ENCODE peak calls at places on chromosomes 3 and 15, in six cellular contexts. One of them, this sample, is unnamed.

GRCh38 chr3:102229062-102229655 is 205.7 kb upstream of the ZPLD1 start:
- DNase-seq in stimulated activated CD4-positive, alpha-beta T cell treated with anti-CD3 and anti-CD28 coated beads, Interleukin-4, amount 100 ng/mL, for 1 hour: peak
- DNase-seq in iris pigment epithelial cell: peak
- DNase-seq in activated CD4-positive, alpha-beta T cell treated with anti-CD3 and anti-CD28 coated beads, Interleukin-2, amount 50 U/mL, for 24 hours: peak
- DNase-seq in activated T-helper 1 cell treated with Interleukin-2 at 50 U/mL for 16 hours: peak
- DNase-seq in spleen: no peak
- DNase-seq in this sample: peak

GRCh38 chr3:170476291-170476690 is 57.6 kb downstream of the CLDN11 start:
- DNase-seq in activated CD4-positive, alpha-beta T cell treated with anti-CD3 and anti-CD28 coated beads, Interleukin-2, amount 50 U/mL, for 24 hours: no peak
- DNase-seq in stimulated activated CD4-positive, alpha-beta T cell treated with anti-CD3 and anti-CD28 coated beads, Interleukin-4, amount 100 ng/mL, for 1 hour: no peak
- DNase-seq in iris pigment epithelial cell: no peak
- DNase-seq in activated T-helper 1 cell treated with Interleukin-2 at 50 U/mL for 16 hours: no peak
- DNase-seq in spleen: no peak
- DNase-seq in this sample: no peak

GRCh38 chr3:11168881-11169805 is 14.8 kb downstream of the HRH1 start:
- DNase-seq in activated CD4-positive, alpha-beta T cell treated with anti-CD3 and anti-CD28 coated beads, Interleukin-2, amount 50 U/mL, for 24 hours: no peak
- DNase-seq in spleen: peak
- DNase-seq in stimulated activated CD4-positive, alpha-beta T cell treated with anti-CD3 and anti-CD28 coated beads, Interleukin-4, amount 100 ng/mL, for 1 hour: no peak
- DNase-seq in activated T-helper 1 cell treated with Interleukin-2 at 50 U/mL for 16 hours: no peak
- DNase-seq in iris pigment epithelial cell: peak
- DNase-seq in this sample: peak

GRCh38 chr15:63345391-63345752 is 36.3 kb downstream of the CA12 start:
- DNase-seq in stimulated activated CD4-positive, alpha-beta T cell treated with anti-CD3 and anti-CD28 coated beads, Interleukin-4, amount 100 ng/mL, for 1 hour: no peak
- DNase-seq in activated CD4-positive, alpha-beta T cell treated with anti-CD3 and anti-CD28 coated beads, Interleukin-2, amount 50 U/mL, for 24 hours: no peak
- DNase-seq in iris pigment epithelial cell: no peak
- DNase-seq in activated T-helper 1 cell treated with Interleukin-2 at 50 U/mL for 16 hours: no peak
- DNase-seq in spleen: no peak
- DNase-seq in this sample: no peak

GRCh38 chr3:64083588-64083974 is 60.3 kb upstream of the PSMD6 start:
- DNase-seq in activated CD4-positive, alpha-beta T cell treated with anti-CD3 and anti-CD28 coated beads, Interleukin-2, amount 50 U/mL, for 24 hours: no peak
- DNase-seq in iris pigment epithelial cell: no peak
- DNase-seq in spleen: no peak
- DNase-seq in stimulated activated CD4-positive, alpha-beta T cell treated with anti-CD3 and anti-CD28 coated beads, Interleukin-4, amount 100 ng/mL, for 1 hour: no peak
- DNase-seq in activated T-helper 1 cell treated with Interleukin-2 at 50 U/mL for 16 hours: no peak
- DNase-seq in this sample: no peak

GRCh38 chr3:138629526-138629925 is 21.0 kb downstream of the FAIM start:
- DNase-seq in activated CD4-positive, alpha-beta T cell treated with anti-CD3 and anti-CD28 coated beads, Interleukin-2, amount 50 U/mL, for 24 hours: no peak
- DNase-seq in iris pigment epithelial cell: no peak
- DNase-seq in stimulated activated CD4-positive, alpha-beta T cell treated with anti-CD3 and anti-CD28 coated beads, Interleukin-4, amount 100 ng/mL, for 1 hour: no peak
- DNase-seq in spleen: no peak
- DNase-seq in activated T-helper 1 cell treated with Interleukin-2 at 50 U/mL for 16 hours: no peak
- DNase-seq in this sample: no peak

GRCh38 chr15:36940207-36940606 is 160.1 kb downstream of the MEIS2 start:
- DNase-seq in iris pigment epithelial cell: no peak
- DNase-seq in activated T-helper 1 cell treated with Interleukin-2 at 50 U/mL for 16 hours: no peak
- DNase-seq in stimulated activated CD4-positive, alpha-beta T cell treated with anti-CD3 and anti-CD28 coated beads, Interleukin-4, amount 100 ng/mL, for 1 hour: no peak
- DNase-seq in spleen: no peak
- DNase-seq in activated CD4-positive, alpha-beta T cell treated with anti-CD3 and anti-CD28 coated beads, Interleukin-2, amount 50 U/mL, for 24 hours: no peak
- DNase-seq in this sample: no peak

GRCh38 chr3:60636846-60637245 is 614.4 kb downstream of the FHIT start:
- DNase-seq in stimulated activated CD4-positive, alpha-beta T cell treated with anti-CD3 and anti-CD28 coated beads, Interleukin-4, amount 100 ng/mL, for 1 hour: no peak
- DNase-seq in spleen: no peak
- DNase-seq in activated CD4-positive, alpha-beta T cell treated with anti-CD3 and anti-CD28 coated beads, Interleukin-2, amount 50 U/mL, for 24 hours: no peak
- DNase-seq in iris pigment epithelial cell: peak
- DNase-seq in activated T-helper 1 cell treated with Interleukin-2 at 50 U/mL for 16 hours: no peak
- DNase-seq in this sample: no peak

GRCh38 chr3:47571391-47572165 is 7.1 kb downstream of the CSPG5 start:
- DNase-seq in stimulated activated CD4-positive, alpha-beta T cell treated with anti-CD3 and anti-CD28 coated beads, Interleukin-4, amount 100 ng/mL, for 1 hour: no peak
- DNase-seq in iris pigment epithelial cell: no peak
- DNase-seq in spleen: no peak
- DNase-seq in activated CD4-positive, alpha-beta T cell treated with anti-CD3 and anti-CD28 coated beads, Interleukin-2, amount 50 U/mL, for 24 hours: no peak
- DNase-seq in activated T-helper 1 cell treated with Interleukin-2 at 50 U/mL for 16 hours: no peak
- DNase-seq in this sample: no peak

GRCh38 chr3:12339701-12340480 is 51.0 kb downstream of the PPARG start:
- DNase-seq in stimulated activated CD4-positive, alpha-beta T cell treated with anti-CD3 and anti-CD28 coated beads, Interleukin-4, amount 100 ng/mL, for 1 hour: no peak
- DNase-seq in activated CD4-positive, alpha-beta T cell treated with anti-CD3 and anti-CD28 coated beads, Interleukin-2, amount 50 U/mL, for 24 hours: no peak
- DNase-seq in iris pigment epithelial cell: no peak
- DNase-seq in activated T-helper 1 cell treated with Interleukin-2 at 50 U/mL for 16 hours: no peak
- DNase-seq in spleen: no peak
- DNase-seq in this sample: no peak

GRCh38 chr3:49806838-49807237 is 3.8 kb downstream of the INKA1 start:
- DNase-seq in iris pigment epithelial cell: no peak
- DNase-seq in spleen: no peak
- DNase-seq in stimulated activated CD4-positive, alpha-beta T cell treated with anti-CD3 and anti-CD28 coated beads, Interleukin-4, amount 100 ng/mL, for 1 hour: no peak
- DNase-seq in activated T-helper 1 cell treated with Interleukin-2 at 50 U/mL for 16 hours: no peak
- DNase-seq in activated CD4-positive, alpha-beta T cell treated with anti-CD3 and anti-CD28 coated beads, Interleukin-2, amount 50 U/mL, for 24 hours: no peak
- DNase-seq in this sample: no peak

GRCh38 chr3:189626286-189626685 is 4.9 kb upstream of the TP63 start:
- DNase-seq in iris pigment epithelial cell: no peak
- DNase-seq in activated CD4-positive, alpha-beta T cell treated with anti-CD3 and anti-CD28 coated beads, Interleukin-2, amount 50 U/mL, for 24 hours: no peak
- DNase-seq in activated T-helper 1 cell treated with Interleukin-2 at 50 U/mL for 16 hours: no peak
- DNase-seq in spleen: no peak
- DNase-seq in stimulated activated CD4-positive, alpha-beta T cell treated with anti-CD3 and anti-CD28 coated beads, Interleukin-4, amount 100 ng/mL, for 1 hour: no peak
- DNase-seq in this sample: no peak

GRCh38 chr3:177705976-177706866 is 508.9 kb upstream of the TBL1XR1 start:
- DNase-seq in iris pigment epithelial cell: no peak
- DNase-seq in activated T-helper 1 cell treated with Interleukin-2 at 50 U/mL for 16 hours: no peak
- DNase-seq in stimulated activated CD4-positive, alpha-beta T cell treated with anti-CD3 and anti-CD28 coated beads, Interleukin-4, amount 100 ng/mL, for 1 hour: no peak
- DNase-seq in spleen: no peak
- DNase-seq in activated CD4-positive, alpha-beta T cell treated with anti-CD3 and anti-CD28 coated beads, Interleukin-2, amount 50 U/mL, for 24 hours: no peak
- DNase-seq in this sample: no peak

GRCh38 chr3:126985143-126985985 is 2.4 kb downstream of the PLXNA1 start:
- DNase-seq in activated T-helper 1 cell treated with Interleukin-2 at 50 U/mL for 16 hours: no peak
- DNase-seq in stimulated activated CD4-positive, alpha-beta T cell treated with anti-CD3 and anti-CD28 coated beads, Interleukin-4, amount 100 ng/mL, for 1 hour: no peak
- DNase-seq in activated CD4-positive, alpha-beta T cell treated with anti-CD3 and anti-CD28 coated beads, Interleukin-2, amount 50 U/mL, for 24 hours: no peak
- DNase-seq in spleen: no peak
- DNase-seq in iris pigment epithelial cell: no peak
- DNase-seq in this sample: no peak

GRCh38 chr15:70559223-70559823 is 204.0 kb downstream of the UACA start:
- DNase-seq in spleen: peak
- DNase-seq in activated CD4-positive, alpha-beta T cell treated with anti-CD3 and anti-CD28 coated beads, Interleukin-2, amount 50 U/mL, for 24 hours: peak
- DNase-seq in activated T-helper 1 cell treated with Interleukin-2 at 50 U/mL for 16 hours: peak
- DNase-seq in iris pigment epithelial cell: peak
- DNase-seq in stimulated activated CD4-positive, alpha-beta T cell treated with anti-CD3 and anti-CD28 coated beads, Interleukin-4, amount 100 ng/mL, for 1 hour: peak
- DNase-seq in this sample: no peak

GRCh38 chr3:74883690-74884089 is 269.2 kb upstream of the CNTN3 start:
- DNase-seq in spleen: no peak
- DNase-seq in activated T-helper 1 cell treated with Interleukin-2 at 50 U/mL for 16 hours: no peak
- DNase-seq in activated CD4-positive, alpha-beta T cell treated with anti-CD3 and anti-CD28 coated beads, Interleukin-2, amount 50 U/mL, for 24 hours: no peak
- DNase-seq in stimulated activated CD4-positive, alpha-beta T cell treated with anti-CD3 and anti-CD28 coated beads, Interleukin-4, amount 100 ng/mL, for 1 hour: no peak
- DNase-seq in iris pigment epithelial cell: peak
- DNase-seq in this sample: no peak

GRCh38 chr15:41836072-41836471 is 2.6 kb upstream of the PLA2G4B start:
- DNase-seq in stimulated activated CD4-positive, alpha-beta T cell treated with anti-CD3 and anti-CD28 coated beads, Interleukin-4, amount 100 ng/mL, for 1 hour: no peak
- DNase-seq in activated T-helper 1 cell treated with Interleukin-2 at 50 U/mL for 16 hours: no peak
- DNase-seq in activated CD4-positive, alpha-beta T cell treated with anti-CD3 and anti-CD28 coated beads, Interleukin-2, amount 50 U/mL, for 24 hours: no peak
- DNase-seq in spleen: no peak
- DNase-seq in iris pigment epithelial cell: no peak
- DNase-seq in this sample: no peak

GRCh38 chr3:177281292-177281942 is 84.1 kb upstream of the TBL1XR1 start:
- DNase-seq in spleen: peak
- DNase-seq in activated CD4-positive, alpha-beta T cell treated with anti-CD3 and anti-CD28 coated beads, Interleukin-2, amount 50 U/mL, for 24 hours: no peak
- DNase-seq in iris pigment epithelial cell: no peak
- DNase-seq in activated T-helper 1 cell treated with Interleukin-2 at 50 U/mL for 16 hours: no peak
- DNase-seq in stimulated activated CD4-positive, alpha-beta T cell treated with anti-CD3 and anti-CD28 coated beads, Interleukin-4, amount 100 ng/mL, for 1 hour: no peak
- DNase-seq in this sample: no peak

GRCh38 chr15:67807836-67808235 is 17.5 kb upstream of the SKOR1 start:
- DNase-seq in stimulated activated CD4-positive, alpha-beta T cell treated with anti-CD3 and anti-CD28 coated beads, Interleukin-4, amount 100 ng/mL, for 1 hour: no peak
- DNase-seq in activated CD4-positive, alpha-beta T cell treated with anti-CD3 and anti-CD28 coated beads, Interleukin-2, amount 50 U/mL, for 24 hours: no peak
- DNase-seq in iris pigment epithelial cell: no peak
- DNase-seq in spleen: peak
- DNase-seq in activated T-helper 1 cell treated with Interleukin-2 at 50 U/mL for 16 hours: no peak
- DNase-seq in this sample: peak

GRCh38 chr3:172153335-172153861 is 114.0 kb downstream of the FNDC3B start:
- DNase-seq in iris pigment epithelial cell: peak
- DNase-seq in spleen: peak
- DNase-seq in stimulated activated CD4-positive, alpha-beta T cell treated with anti-CD3 and anti-CD28 coated beads, Interleukin-4, amount 100 ng/mL, for 1 hour: peak
- DNase-seq in activated T-helper 1 cell treated with Interleukin-2 at 50 U/mL for 16 hours: peak
- DNase-seq in activated CD4-positive, alpha-beta T cell treated with anti-CD3 and anti-CD28 coated beads, Interleukin-2, amount 50 U/mL, for 24 hours: peak
- DNase-seq in this sample: peak

GRCh38 chr15:101086394-101087171 is 165.3 kb downstream of the CHSY1 start:
- DNase-seq in activated T-helper 1 cell treated with Interleukin-2 at 50 U/mL for 16 hours: no peak
- DNase-seq in activated CD4-positive, alpha-beta T cell treated with anti-CD3 and anti-CD28 coated beads, Interleukin-2, amount 50 U/mL, for 24 hours: no peak
- DNase-seq in iris pigment epithelial cell: no peak
- DNase-seq in stimulated activated CD4-positive, alpha-beta T cell treated with anti-CD3 and anti-CD28 coated beads, Interleukin-4, amount 100 ng/mL, for 1 hour: no peak
- DNase-seq in spleen: peak
- DNase-seq in this sample: no peak

GRCh38 chr3:196641278-196642058 is 2.0 kb downstream of the NRROS start:
- DNase-seq in spleen: no peak
- DNase-seq in iris pigment epithelial cell: no peak
- DNase-seq in activated CD4-positive, alpha-beta T cell treated with anti-CD3 and anti-CD28 coated beads, Interleukin-2, amount 50 U/mL, for 24 hours: peak
- DNase-seq in activated T-helper 1 cell treated with Interleukin-2 at 50 U/mL for 16 hours: no peak
- DNase-seq in stimulated activated CD4-positive, alpha-beta T cell treated with anti-CD3 and anti-CD28 coated beads, Interleukin-4, amount 100 ng/mL, for 1 hour: peak
- DNase-seq in this sample: no peak

GRCh38 chr15:55402707-55403106 is 5.5 kb downstream of the CCPG1 start:
- DNase-seq in iris pigment epithelial cell: peak
- DNase-seq in spleen: no peak
- DNase-seq in activated CD4-positive, alpha-beta T cell treated with anti-CD3 and anti-CD28 coated beads, Interleukin-2, amount 50 U/mL, for 24 hours: no peak
- DNase-seq in activated T-helper 1 cell treated with Interleukin-2 at 50 U/mL for 16 hours: no peak
- DNase-seq in stimulated activated CD4-positive, alpha-beta T cell treated with anti-CD3 and anti-CD28 coated beads, Interleukin-4, amount 100 ng/mL, for 1 hour: no peak
- DNase-seq in this sample: no peak

GRCh38 chr3:71104090-71104489 is 479.4 kb downstream of the FOXP1 start:
- DNase-seq in iris pigment epithelial cell: peak
- DNase-seq in activated CD4-positive, alpha-beta T cell treated with anti-CD3 and anti-CD28 coated beads, Interleukin-2, amount 50 U/mL, for 24 hours: no peak
- DNase-seq in activated T-helper 1 cell treated with Interleukin-2 at 50 U/mL for 16 hours: no peak
- DNase-seq in spleen: no peak
- DNase-seq in stimulated activated CD4-positive, alpha-beta T cell treated with anti-CD3 and anti-CD28 coated beads, Interleukin-4, amount 100 ng/mL, for 1 hour: no peak
- DNase-seq in this sample: no peak

GRCh38 chr3:15726881-15727280 is 70.9 kb downstream of the ANKRD28 start:
- DNase-seq in activated CD4-positive, alpha-beta T cell treated with anti-CD3 and anti-CD28 coated beads, Interleukin-2, amount 50 U/mL, for 24 hours: no peak
- DNase-seq in activated T-helper 1 cell treated with Interleukin-2 at 50 U/mL for 16 hours: no peak
- DNase-seq in iris pigment epithelial cell: no peak
- DNase-seq in stimulated activated CD4-positive, alpha-beta T cell treated with anti-CD3 and anti-CD28 coated beads, Interleukin-4, amount 100 ng/mL, for 1 hour: no peak
- DNase-seq in spleen: no peak
- DNase-seq in this sample: no peak

GRCh38 chr3:49465269-49466034 is 4.6 kb upstream of the DAG1 start:
- DNase-seq in stimulated activated CD4-positive, alpha-beta T cell treated with anti-CD3 and anti-CD28 coated beads, Interleukin-4, amount 100 ng/mL, for 1 hour: no peak
- DNase-seq in spleen: no peak
- DNase-seq in iris pigment epithelial cell: peak
- DNase-seq in activated CD4-positive, alpha-beta T cell treated with anti-CD3 and anti-CD28 coated beads, Interleukin-2, amount 50 U/mL, for 24 hours: no peak
- DNase-seq in activated T-helper 1 cell treated with Interleukin-2 at 50 U/mL for 16 hours: no peak
- DNase-seq in this sample: no peak

GRCh38 chr3:42501321-42501680 is 1.1 kb upstream of the VIPR1 start:
- DNase-seq in stimulated activated CD4-positive, alpha-beta T cell treated with anti-CD3 and anti-CD28 coated beads, Interleukin-4, amount 100 ng/mL, for 1 hour: no peak
- DNase-seq in activated CD4-positive, alpha-beta T cell treated with anti-CD3 and anti-CD28 coated beads, Interleukin-2, amount 50 U/mL, for 24 hours: no peak
- DNase-seq in activated T-helper 1 cell treated with Interleukin-2 at 50 U/mL for 16 hours: no peak
- DNase-seq in spleen: no peak
- DNase-seq in iris pigment epithelial cell: no peak
- DNase-seq in this sample: no peak

GRCh38 chr3:9704343-9705322 is 1.0 kb downstream of the CPNE9 start:
- DNase-seq in iris pigment epithelial cell: peak
- DNase-seq in spleen: peak
- DNase-seq in stimulated activated CD4-positive, alpha-beta T cell treated with anti-CD3 and anti-CD28 coated beads, Interleukin-4, amount 100 ng/mL, for 1 hour: peak
- DNase-seq in activated T-helper 1 cell treated with Interleukin-2 at 50 U/mL for 16 hours: no peak
- DNase-seq in activated CD4-positive, alpha-beta T cell treated with anti-CD3 and anti-CD28 coated beads, Interleukin-2, amount 50 U/mL, for 24 hours: no peak
- DNase-seq in this sample: no peak

GRCh38 chr3:149736180-149737100 is 15.8 kb downstream of the COMMD2 start:
- DNase-seq in stimulated activated CD4-positive, alpha-beta T cell treated with anti-CD3 and anti-CD28 coated beads, Interleukin-4, amount 100 ng/mL, for 1 hour: no peak
- DNase-seq in iris pigment epithelial cell: peak
- DNase-seq in activated T-helper 1 cell treated with Interleukin-2 at 50 U/mL for 16 hours: no peak
- DNase-seq in activated CD4-positive, alpha-beta T cell treated with anti-CD3 and anti-CD28 coated beads, Interleukin-2, amount 50 U/mL, for 24 hours: no peak
- DNase-seq in spleen: no peak
- DNase-seq in this sample: no peak

GRCh38 chr3:196138464-196138863 is 56.6 kb upstream of the TFRC start:
- DNase-seq in activated CD4-positive, alpha-beta T cell treated with anti-CD3 and anti-CD28 coated beads, Interleukin-2, amount 50 U/mL, for 24 hours: no peak
- DNase-seq in activated T-helper 1 cell treated with Interleukin-2 at 50 U/mL for 16 hours: no peak
- DNase-seq in stimulated activated CD4-positive, alpha-beta T cell treated with anti-CD3 and anti-CD28 coated beads, Interleukin-4, amount 100 ng/mL, for 1 hour: no peak
- DNase-seq in iris pigment epithelial cell: peak
- DNase-seq in spleen: no peak
- DNase-seq in this sample: no peak